ENCODE peak calls at places on chromosome 19, in four cellular contexts. O, J, Z and Y are unnamed samples.
A peak's percentile ranks its signal among the peaks of the same experiment; 100 is the strongest.

GRCh38 chr19:10321874-10322835 is 6.3 kb upstream of the FDX2 start:
- DNase-seq in J (no peak), O (no peak), Z (peak; percentile 88), Y (no peak)

GRCh38 chr19:54896036-54896435 is 9.9 kb upstream of the NCR1 start:
- DNase-seq in Z (no peak), J (no peak), O (no peak), Y (no peak)

GRCh38 chr19:45488708-45489107 is 8.1 kb downstream of the RTN2 start:
- DNase-seq in J (no peak), Z (no peak), O (no peak), Y (no peak)

GRCh38 chr19:5191091-5191490 is 149.5 kb downstream of the PTPRS start:
- DNase-seq in J (no peak), Z (no peak), O (peak; percentile 16), Y (no peak)

GRCh38 chr19:18100710-18101109 is 3.1 kb downstream of the MAST3 start:
- DNase-seq in J (no peak), O (no peak), Z (no peak), Y (no peak)

GRCh38 chr19:51689751-51690358 is 3.3 kb upstream of the SPACA6 start:
- DNase-seq in O (peak; percentile 28), Z (peak; percentile 32), J (no peak), Y (no peak)

GRCh38 chr19:19485161-19485997 is 30.0 kb downstream of the TSSK6 start:
- DNase-seq in Z (no peak), O (peak; percentile 65), J (no peak), Y (no peak)

GRCh38 chr19:47239152-47239551 is 8.2 kb upstream of the BBC3 start:
- DNase-seq in O (peak; percentile 9), Z (no peak), J (no peak), Y (no peak)

GRCh38 chr19:2560369-2560768 is 84.4 kb downstream of the GADD45B start:
- DNase-seq in O (no peak), J (no peak), Z (no peak), Y (no peak)

GRCh38 chr19:22976248-22976647 is 26.7 kb downstream of the ZNF728 start:
- DNase-seq in Z (no peak), J (no peak), O (no peak), Y (no peak)

GRCh38 chr19:13804830-13805683 is 9.8 kb downstream of the ZSWIM4 start:
- DNase-seq in Z (no peak), J (no peak), O (no peak), Y (no peak)

GRCh38 chr19:46704379-46705076 is 12.4 kb downstream of the PRKD2 start:
- DNase-seq in O (peak; percentile 59), J (peak; percentile 41), Z (peak; percentile 88), Y (no peak)

GRCh38 chr19:48513289-48514122 is 1.9 kb upstream of the LMTK3 start:
- DNase-seq in O (peak; percentile 64), Z (peak; percentile 78), J (no peak), Y (peak; percentile 8)

GRCh38 chr19:4624733-4625362 is 14.5 kb upstream of the TNFAIP8L1 start:
- DNase-seq in Z (no peak), O (no peak), J (no peak), Y (no peak)

GRCh38 chr19:10424011-10424637 is 3.8 kb downstream of the PDE4A start:
- DNase-seq in J (peak; percentile 55), Z (peak; percentile 88), O (peak; percentile 73), Y (no peak)

GRCh38 chr19:45792482-45793177 is at the start of gene DMWD:
- DNase-seq in O (peak; percentile 99), J (peak; percentile 99), Z (peak; percentile 100), Y (peak; percentile 93)

GRCh38 chr19:30677702-30678101 is 305.5 kb downstream of the ZNF536 start:
- DNase-seq in Z (no peak), J (no peak), O (no peak), Y (no peak)

GRCh38 chr19:40908981-40909380 is 26.9 kb upstream of the CYP2A7 start:
- DNase-seq in Z (no peak), J (no peak), O (peak; percentile 20), Y (no peak)
- TF ChIP-seq CTCF in Z (no peak), J (no peak), O (peak; percentile 34), Y (no peak)

DNA sequence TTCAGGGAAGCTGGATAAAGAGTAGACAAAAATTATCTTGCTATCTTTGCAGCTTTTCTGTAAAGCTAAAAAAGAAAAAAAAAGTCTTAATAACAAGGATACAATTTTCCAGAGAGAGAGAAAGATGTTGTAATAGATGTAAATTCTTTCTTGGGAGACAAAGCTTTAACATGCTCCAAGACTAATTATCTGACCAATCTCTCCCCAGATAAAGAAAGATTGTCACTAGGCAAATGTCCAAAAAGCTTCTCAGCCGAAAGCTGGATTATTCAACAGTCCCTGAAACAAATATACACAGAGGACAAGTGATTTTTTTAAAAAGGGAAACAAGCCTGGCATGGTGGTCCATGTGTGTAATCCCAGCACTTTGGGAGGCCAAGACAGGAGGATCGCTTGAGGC is 19.3 kb downstream of the SYDE1 start:
- DNase-seq in J (no peak), O (no peak), Z (no peak), Y (no peak)
- H3K4me3 ChIP-seq in J (no peak overlapping the region), O (no peak overlapping the region), Z (no peak overlapping the region), Y (no peak overlapping the region)

GRCh38 chr19:412356-413355 is 3.7 kb upstream of the C2CD4C start:
- DNase-seq in Z (no peak), O (no peak), J (no peak), Y (no peak)
- TF ChIP-seq CTCF in Z (no peak), O (no peak), J (no peak), Y (no peak)

DNA sequence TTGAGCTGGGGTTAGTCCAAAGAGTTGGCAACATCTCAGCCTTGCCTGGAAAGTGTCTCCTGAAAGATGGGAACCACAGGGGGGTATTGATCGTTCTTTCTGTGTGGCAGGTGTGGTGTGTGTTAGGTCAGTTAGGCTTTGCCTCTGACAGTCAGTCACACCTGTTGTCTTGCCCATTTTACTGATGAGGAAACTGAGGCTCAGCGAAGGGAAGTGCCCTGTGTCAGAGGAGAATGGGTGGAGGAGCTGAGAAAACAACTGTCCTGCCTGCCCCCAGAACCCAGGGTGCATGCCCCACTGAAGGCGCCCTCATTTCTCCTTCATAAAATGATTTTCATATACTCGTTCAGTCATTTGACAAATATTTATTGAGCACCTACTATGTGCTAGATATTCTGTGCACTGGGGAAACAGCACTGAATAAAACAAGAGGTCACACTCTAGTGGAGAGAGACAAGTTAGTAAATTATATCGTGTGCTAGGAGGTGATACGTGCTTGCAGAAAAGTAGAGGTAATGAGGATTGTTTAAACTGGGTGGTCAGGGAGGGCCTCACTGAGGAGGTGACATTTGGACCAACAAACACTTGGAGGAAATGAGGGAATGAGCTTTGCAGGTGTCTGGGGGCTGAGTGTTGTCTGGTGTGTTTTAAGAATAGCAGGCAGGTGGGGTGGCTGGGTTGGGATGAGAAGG is 1.6 kb downstream of the FXYD5 start:
- DNase-seq in Z (no peak), J (no peak), O (no peak), Y (no peak)
- H3K4me3 ChIP-seq in Z (peak overlapping the region; percentile 57), J (peak overlapping the region; percentile 69), O (peak overlapping the region; percentile 98), Y (peak overlapping the region; percentile 100)